ENCODE peak calls at places on chromosomes 16 and 17, in ten cellular contexts. K, Y, S, U, L, H, I, M, F and E are unnamed samples.

GRCh38 chr17:80833952-80834895 is 157.4 kb upstream of the CHMP6 start:
- DNase-seq in K (peak), Y (peak), S (no peak), U (no peak), L (peak), H (no peak), I (peak), M (no peak), F (peak), E (peak)

GRCh38 chr16:69031877-69032301 is 73.6 kb upstream of the HAS3 start:
- DNase-seq in K (no peak), Y (no peak), S (no peak), U (no peak), L (no peak), H (peak), I (no peak), M (no peak), F (no peak), E (no peak)

GRCh38 chr17:49497147-49498036 is 2.3 kb downstream of the NGFR start:
- DNase-seq in K (peak), Y (peak), S (peak), U (peak), L (peak), H (no peak), I (no peak), M (no peak), F (peak), E (no peak)

GRCh38 chr16:77225182-77225581 is 26.0 kb downstream of the SYCE1L start:
- DNase-seq in K (no peak), Y (no peak), S (no peak), U (no peak), L (no peak), H (no peak), I (no peak), M (no peak), F (no peak), E (no peak)

GRCh38 chr17:64641499-64641898 is 20.6 kb downstream of the SMURF2 start:
- DNase-seq in K (peak), Y (peak), S (no peak), U (peak), L (no peak), H (no peak), I (no peak), M (no peak), F (peak), E (peak)

GRCh38 chr16:84369938-84370627 is 1.7 kb downstream of the ATP2C2 start:
- DNase-seq in K (no peak), Y (no peak), S (no peak), U (no peak), L (no peak), H (no peak), I (no peak), M (no peak), F (no peak), E (no peak)

GRCh38 chr17:11490171-11490760 is 108.0 kb upstream of the DNAH9 start:
- DNase-seq in K (no peak), Y (no peak), S (no peak), U (no peak), L (no peak), H (no peak), I (no peak), M (no peak), F (no peak), E (no peak)

GRCh38 chr16:65113441-65113840 is 8.4 kb downstream of the CDH11 start:
- DNase-seq in K (no peak), Y (no peak), S (no peak), U (no peak), L (no peak), H (no peak), I (no peak), M (no peak), F (no peak), E (no peak)

GRCh38 chr17:77326636-77327035 is 185.9 kb downstream of the SEC14L1 start:
- DNase-seq in K (no peak), Y (no peak), S (no peak), U (no peak), L (peak), H (no peak), I (no peak), M (no peak), F (no peak), E (no peak)

GRCh38 chr16:87829123-87829980 is 40.0 kb downstream of the SLC7A5 start:
- DNase-seq in K (no peak), Y (no peak), S (no peak), U (no peak), L (no peak), H (no peak), I (no peak), M (no peak), F (no peak), E (no peak)

GRCh38 chr17:73359987-73360410 is 48.2 kb upstream of the CDC42EP4 start:
- DNase-seq in K (peak), Y (no peak), S (no peak), U (no peak), L (no peak), H (peak), I (peak), M (no peak), F (no peak), E (no peak)

GRCh38 chr17:76174072-76174471 is 33.0 kb upstream of the FOXJ1 start:
- DNase-seq in K (no peak), Y (no peak), S (no peak), U (no peak), L (no peak), H (no peak), I (no peak), M (no peak), F (no peak), E (no peak)

GRCh38 chr16:17224859-17225258 is 245.9 kb downstream of the XYLT1 start:
- DNase-seq in K (no peak), Y (peak), S (peak), U (no peak), L (peak), H (no peak), I (no peak), M (no peak), F (peak), E (peak)

GRCh38 chr17:59254742-59255141 is 34.4 kb downstream of the GDPD1 start:
- DNase-seq in K (no peak), Y (no peak), S (no peak), U (no peak), L (no peak), H (no peak), I (no peak), M (no peak), F (no peak), E (no peak)

GRCh38 chr17:31394544-31394943 is 3.1 kb downstream of the RAB11FIP4 start:
- DNase-seq in K (no peak), Y (peak), S (no peak), U (peak), L (no peak), H (no peak), I (no peak), M (no peak), F (peak), E (peak)

GRCh38 chr16:77406680-77407079 is 28.2 kb downstream of the ADAMTS18 start:
- DNase-seq in K (no peak), Y (peak), S (no peak), U (peak), L (no peak), H (peak), I (no peak), M (no peak), F (no peak), E (no peak)

GRCh38 chr16:4825196-4825595 is 21.9 kb downstream of the GLYR1 start:
- DNase-seq in K (no peak), Y (no peak), S (no peak), U (no peak), L (no peak), H (no peak), I (no peak), M (no peak), F (no peak), E (no peak)

GRCh38 chr16:84449156-84450140 is 55.0 kb downstream of the MEAK7 start:
- DNase-seq in K (no peak), Y (no peak), S (no peak), U (no peak), L (peak), H (no peak), I (peak), M (no peak), F (no peak), E (no peak)

GRCh38 chr17:13609953-13610352 is 8.2 kb upstream of the HS3ST3A1 start:
- DNase-seq in K (no peak), Y (no peak), S (no peak), U (no peak), L (no peak), H (no peak), I (no peak), M (no peak), F (no peak), E (no peak)

GRCh38 chr17:9473716-9474115 is 101.9 kb downstream of the STX8 start:
- DNase-seq in K (no peak), Y (peak), S (no peak), U (no peak), L (no peak), H (no peak), I (no peak), M (no peak), F (peak), E (no peak)

GRCh38 chr17:50055055-50055425 is 870 bp upstream of the ITGA3 start:
- DNase-seq in K (no peak), Y (peak), S (no peak), U (peak), L (no peak), H (peak), I (peak), M (no peak), F (no peak), E (no peak)

GRCh38 chr17:8056976-8057625 is 18.2 kb downstream of the ALOX15B start:
- DNase-seq in K (no peak), Y (no peak), S (no peak), U (no peak), L (peak), H (no peak), I (peak), M (no peak), F (no peak), E (no peak)

GRCh38 chr17:70254735-70255460 is 85.6 kb downstream of the KCNJ2 start:
- DNase-seq in K (no peak), Y (peak), S (no peak), U (peak), L (no peak), H (no peak), I (no peak), M (no peak), F (no peak), E (no peak)

GRCh38 chr17:67491678-67492019 is 114.6 kb downstream of the PITPNC1 start:
- DNase-seq in K (no peak), Y (no peak), S (no peak), U (no peak), L (no peak), H (no peak), I (no peak), M (no peak), F (no peak), E (no peak)

GRCh38 chr16:81652798-81653505 is 126.1 kb upstream of the PLCG2 start:
- DNase-seq in K (no peak), Y (no peak), S (no peak), U (no peak), L (no peak), H (no peak), I (no peak), M (no peak), F (no peak), E (no peak)
- H3K4me3 ChIP-seq in K (no peak), Y (no peak), S (no peak), U (no peak), L (peak), H (no peak), I (no peak), M (no peak), F (no peak), E (no peak)

GRCh38 chr17:44353656-44354331 is 8.7 kb downstream of the GRN start:
- DNase-seq in K (no peak), Y (no peak), S (no peak), U (no peak), L (no peak), H (no peak), I (no peak), M (no peak), F (no peak), E (no peak)
- H3K4me3 ChIP-seq in K (no peak), Y (no peak), S (peak), U (no peak), L (peak), H (no peak), I (peak), M (no peak), F (no peak), E (no peak)

GRCh38 chr16:24988593-24989338 is 26.4 kb downstream of the ARHGAP17 start:
- DNase-seq in K (peak), Y (peak), S (peak), U (peak), L (no peak), H (peak), I (no peak), M (no peak), F (peak), E (no peak)

GRCh38 chr16:24988137-24988535 is 27.0 kb downstream of the ARHGAP17 start:
- DNase-seq in K (no peak), Y (no peak), S (no peak), U (no peak), L (no peak), H (no peak), I (no peak), M (no peak), F (peak), E (no peak)

GRCh38 chr16:24984101-24984500 is 31.1 kb downstream of the ARHGAP17 start:
- DNase-seq in K (no peak), Y (no peak), S (no peak), U (no peak), L (no peak), H (no peak), I (no peak), M (no peak), F (no peak), E (no peak)

GRCh38 chr16:24984903-24985675 is 30.1 kb downstream of the ARHGAP17 start:
- DNase-seq in K (no peak), Y (no peak), S (no peak), U (no peak), L (no peak), H (no peak), I (no peak), M (no peak), F (no peak), E (no peak)

GRCh38 chr16:24986512-24987303 is 28.5 kb downstream of the ARHGAP17 start:
- DNase-seq in K (no peak), Y (peak), S (peak), U (peak), L (peak), H (no peak), I (no peak), M (no peak), F (peak), E (no peak)
- H3K4me3 ChIP-seq in K (peak), Y (no peak), S (no peak), U (no peak), L (no peak), H (no peak), I (no peak), M (no peak), F (no peak), E (peak)

DNA sequence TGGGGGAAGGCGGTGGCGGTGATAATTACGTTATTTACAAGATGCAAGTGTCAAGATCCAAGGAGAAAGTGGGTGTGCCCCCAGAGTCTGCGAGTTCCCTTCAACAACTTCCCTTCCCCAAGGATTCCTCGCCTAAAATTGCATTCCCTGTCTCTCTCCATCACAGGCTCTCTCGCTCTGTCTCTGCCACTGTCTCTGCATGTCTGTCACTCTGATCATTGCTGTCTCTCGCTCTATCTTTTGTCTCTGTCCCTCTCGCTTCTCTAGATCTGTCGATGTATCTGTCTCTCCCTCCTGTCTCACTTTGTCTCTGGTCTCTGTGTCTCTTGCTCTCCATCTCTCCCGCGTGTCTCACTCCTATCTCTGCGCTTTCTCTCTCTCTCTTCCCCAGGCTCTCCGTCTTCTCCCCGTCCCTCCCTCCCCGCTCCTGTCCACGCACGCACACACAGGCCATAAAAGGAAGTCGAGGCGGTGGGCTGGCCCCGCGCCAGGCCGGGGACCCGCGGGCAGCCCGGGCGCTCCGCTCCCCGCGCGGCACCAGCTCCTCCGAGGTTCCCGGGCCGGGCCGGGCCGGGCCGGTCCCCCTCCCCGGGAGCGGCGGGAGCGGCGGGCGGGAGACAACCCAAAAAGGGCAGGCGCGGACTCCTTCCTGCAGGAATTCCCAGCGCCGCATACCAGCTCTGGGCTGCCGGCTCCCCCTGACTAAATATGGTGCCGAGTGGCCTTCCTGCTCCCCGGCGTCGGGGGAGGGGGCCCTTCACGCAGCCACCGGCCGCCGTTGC is 1.1 kb upstream of the MYH11 start:
- DNase-seq in K (peak), Y (peak), S (peak), U (peak), L (peak), H (no peak), I (no peak), M (no peak), F (peak), E (no peak)
- H3K4me3 ChIP-seq in K (peak), Y (peak), S (peak), U (peak), L (peak), H (no peak), I (peak), M (peak), F (peak), E (peak)